ENCODE peak calls at places on chromosome 16, in seven cellular contexts. N is mammary epithelial cell, T is BJ, P is tibial artery, E is transverse colon, V is breast epithelium, D is lung. S is an unnamed sample. For H3K27me3, the result is how much of the 10 kb centered on the place peaks cover.

GRCh38 chr16:24206926-24207325 is 49.2 kb upstream of the CACNG3 start:
- DNase-seq in D (no peak), P (no peak), N (no peak), E (no peak), V (no peak), T (no peak), S (no peak)

GRCh38 chr16:54374136-54374535 is 87.5 kb upstream of the IRX3 start:
- DNase-seq in N (no peak), T (no peak), D (no peak), E (no peak), P (no peak), V (no peak), S (no peak)

GRCh38 chr16:22670551-22670970 is 143.4 kb upstream of the HS3ST2 start:
- DNase-seq in T (no peak), V (no peak), N (no peak), E (no peak), P (no peak), D (no peak), S (peak)

GRCh38 chr16:85759631-85760419 is 8.9 kb upstream of the C16orf74 start:
- DNase-seq in V (no peak), N (peak), P (no peak), D (no peak), E (peak), T (no peak), S (no peak)

GRCh38 chr16:84423416-84423837 is 55.1 kb downstream of the ATP2C2 start:
- DNase-seq in E (no peak), D (no peak), N (peak), T (no peak), V (no peak), P (no peak), S (peak)

GRCh38 chr16:4391635-4392381 is 20.2 kb downstream of the VASN start:
- DNase-seq in T (no peak), P (no peak), N (no peak), V (no peak), D (no peak), E (no peak), S (no peak)

GRCh38 chr16:25060920-25061319 is 45.8 kb upstream of the ARHGAP17 start:
- DNase-seq in V (no peak), D (no peak), T (no peak), P (no peak), E (no peak), N (no peak), S (no peak)

GRCh38 chr16:10617662-10618420 is 37.4 kb upstream of the EMP2 start:
- DNase-seq in T (no peak), E (no peak), V (no peak), P (no peak), D (no peak), N (peak), S (no peak)

GRCh38 chr16:4511441-4512082 is 27.0 kb downstream of the CDIP1 start:
- DNase-seq in V (no peak), E (peak), P (no peak), D (peak), N (peak), T (no peak), S (peak)

GRCh38 chr16:87418644-87419043 is 26.5 kb downstream of the MAP1LC3B start:
- DNase-seq in E (no peak), P (no peak), N (no peak), T (no peak), V (no peak), D (no peak), S (peak)

GRCh38 chr16:74738134-74738541 is 36.5 kb downstream of the FA2H start:
- DNase-seq in E (peak), D (no peak), N (no peak), T (no peak), V (no peak), P (no peak), S (no peak)

GRCh38 chr16:25340973-25341372 is 83.3 kb upstream of the ZKSCAN2 start:
- DNase-seq in E (no peak), N (no peak), V (no peak), D (no peak), P (no peak), T (no peak), S (no peak)

GRCh38 chr16:12539185-12539929 is 264.3 kb downstream of the CPPED1 start:
- DNase-seq in E (peak), D (no peak), P (no peak), V (no peak), T (peak), N (peak), S (no peak)

GRCh38 chr16:57957396-57958392 is 13.2 kb downstream of the CNGB1 start:
- DNase-seq in V (no peak), E (no peak), D (no peak), T (no peak), P (no peak), N (no peak), S (no peak)

GRCh38 chr16:56807011-56807675 is 57.9 kb upstream of the SLC12A3 start:
- DNase-seq in V (no peak), E (no peak), D (no peak), P (no peak), N (no peak), T (peak), S (peak)

GRCh38 chr16:57882206-57882605 is 79.9 kb upstream of the KIFC3 start:
- DNase-seq in P (no peak), E (no peak), V (no peak), T (no peak), N (no peak), D (no peak), S (no peak)

GRCh38 chr16:11972128-11972527 is 4.4 kb upstream of the SNX29 start:
- DNase-seq in N (no peak), P (no peak), V (no peak), T (no peak), D (no peak), E (no peak), S (no peak)

GRCh38 chr16:76653390-76654026 is 376.3 kb downstream of the CNTNAP4 start:
- DNase-seq in E (no peak), V (no peak), N (peak), P (no peak), T (no peak), D (no peak), S (peak)

GRCh38 chr16:7025616-7026190 is 306.9 kb upstream of the RBFOX1 start:
- DNase-seq in T (no peak), E (peak), P (peak), N (no peak), V (peak), D (peak), S (peak)

GRCh38 chr16:14284930-14285541 is 213.9 kb downstream of the MRTFB start:
- DNase-seq in V (no peak), N (no peak), P (peak), D (no peak), E (peak), T (no peak), S (peak)

GRCh38 chr16:24838554-24839266 is 7.1 kb upstream of the SLC5A11 start:
- DNase-seq in P (peak), T (no peak), N (peak), E (peak), D (no peak), V (no peak), S (no peak)

GRCh38 chr16:57883953-57884654 is 81.8 kb upstream of the KIFC3 start:
- DNase-seq in V (no peak), P (no peak), D (no peak), E (no peak), T (no peak), N (no peak), S (no peak)

GRCh38 chr16:3198334-3199072 is 10.5 kb downstream of the OR1F1 start:
- DNase-seq in D (no peak), E (no peak), P (no peak), V (no peak), T (no peak), N (no peak), S (no peak)

GRCh38 chr16:22739077-22739476 is 74.9 kb upstream of the HS3ST2 start:
- DNase-seq in V (no peak), N (no peak), D (no peak), P (no peak), E (no peak), T (no peak), S (no peak)

GRCh38 chr16:87635541-87636049 is 33.3 kb downstream of the JPH3 start:
- DNase-seq in P (no peak), V (no peak), D (peak), N (peak), E (peak), T (no peak), S (peak)

GRCh38 chr16:84228321-84228838 is 11.4 kb downstream of the KCNG4 start:
- DNase-seq in V (no peak), P (peak), N (peak), E (peak), D (peak), T (peak), S (no peak)

GRCh38 chr16:56609463-56609921 is 1.1 kb downstream of the MT2A start:
- DNase-seq in E (peak), P (peak), V (no peak), N (peak), D (peak), T (no peak), S (no peak)

GRCh38 chr16:84983308-84983707 is 28.0 kb downstream of the ZDHHC7 start:
- DNase-seq in P (peak), N (no peak), D (peak), T (no peak), E (no peak), V (no peak), S (no peak)

GRCh38 chr16:83338941-83339340 is 468.8 kb upstream of the HSBP1 start:
- DNase-seq in T (no peak), E (no peak), N (no peak), D (no peak), P (no peak), V (no peak), S (no peak)

GRCh38 chr16:75096730-75097129 is 19.9 kb downstream of the LDHD start:
- DNase-seq in D (peak), E (peak), V (no peak), N (peak), T (no peak), P (no peak), S (peak)

GRCh38 chr16:75341934-75342811 is 90.7 kb upstream of the BCAR1 start:
- DNase-seq in P (no peak), N (peak), D (no peak), E (peak), V (no peak), T (peak), S (peak)

GRCh38 chr16:78122774-78123315 is 23.4 kb downstream of the WWOX start:
- DNase-seq in D (no peak), N (peak), T (no peak), P (no peak), V (no peak), E (no peak), S (peak)

GRCh38 chr16:19393226-19394074 is 24.2 kb upstream of the TMC5 start:
- DNase-seq in T (no peak), P (no peak), V (no peak), D (peak), E (peak), N (peak), S (peak)
- H3K27me3 ChIP-seq in T (under half), P (under half), V (under half), D (under half), E (under half), N (under half), S (under half)

GRCh38 chr16:75580-76501 is 2.2 kb upstream of the MPG start:
- DNase-seq in P (peak), N (no peak), E (peak), T (no peak), V (peak), D (peak), S (peak)

GRCh38 chr16:78444-79145 is 570 bp downstream of the MPG start:
- DNase-seq in D (no peak), V (no peak), E (no peak), P (no peak), N (no peak), T (no peak), S (no peak)

GRCh38 chr16:77807-78443 is at the start of gene MPG:
- DNase-seq in D (peak), V (peak), P (peak), E (peak), T (no peak), N (peak), S (peak)

GRCh38 chr16:77273-77806 is 685 bp upstream of the MPG start:
- DNase-seq in T (no peak), D (peak), V (no peak), P (no peak), N (no peak), E (peak), S (peak)

GRCh38 chr16:76535-77272 is 1.3 kb upstream of the MPG start:
- DNase-seq in D (peak), V (no peak), T (no peak), N (peak), E (peak), P (peak), S (no peak)
- H3K4me3 ChIP-seq in D (peak), V (peak), T (peak), N (peak), E (no peak), P (peak), S (peak)

DNA sequence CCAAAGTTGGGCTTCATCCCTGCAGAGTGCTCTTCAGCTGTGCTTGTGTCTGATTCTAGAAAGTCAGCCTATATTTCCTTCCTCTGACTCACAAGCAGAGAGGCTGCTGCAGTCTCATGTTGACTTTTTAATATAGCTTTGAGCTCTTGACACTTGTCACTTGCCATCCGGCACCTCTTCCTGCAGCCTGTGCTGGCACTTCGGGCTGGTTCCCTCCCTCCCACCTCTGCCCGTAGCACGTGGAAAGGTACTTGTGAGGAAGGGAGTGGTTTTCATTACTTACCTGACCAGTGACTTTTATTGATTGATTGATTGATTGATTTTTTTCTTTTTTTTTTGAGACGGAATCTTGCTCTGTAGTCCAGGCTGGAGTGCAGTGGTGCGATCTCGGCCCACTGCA is 19.0 kb upstream of the JPT2 start:
- DNase-seq in V (no peak), D (no peak), T (no peak), E (no peak), P (no peak), N (no peak), S (no peak)
- TF ChIP-seq CTCF in V (no peak), D (no peak), T (no peak), E (no peak), P (no peak), N (no peak), S (no peak)

GRCh38 chr16:49020436-49020835 is 261.2 kb downstream of the CBLN1 start:
- DNase-seq in T (no peak), V (no peak), N (no peak), E (no peak), D (no peak), P (no peak), S (no peak)

GRCh38 chr16:49021136-49021535 is 260.5 kb downstream of the CBLN1 start:
- DNase-seq in T (peak), N (peak), E (no peak), P (no peak), D (no peak), V (no peak), S (no peak)

GRCh38 chr16:49024016-49024415 is 257.6 kb downstream of the CBLN1 start:
- DNase-seq in E (no peak), P (no peak), D (no peak), N (no peak), T (no peak), V (no peak), S (no peak)

GRCh38 chr16:49023095-49023494 is 258.5 kb downstream of the CBLN1 start:
- DNase-seq in V (no peak), D (no peak), P (no peak), E (no peak), N (peak), T (no peak), S (no peak)

GRCh38 chr16:49022351-49022963 is 259.2 kb downstream of the CBLN1 start:
- DNase-seq in V (no peak), E (no peak), D (no peak), T (no peak), P (no peak), N (peak), S (no peak)
- H3K27me3 ChIP-seq in V (under half), E (under half), D (under half), T (under half), P (under half), N (under half), S (under half)

DNA sequence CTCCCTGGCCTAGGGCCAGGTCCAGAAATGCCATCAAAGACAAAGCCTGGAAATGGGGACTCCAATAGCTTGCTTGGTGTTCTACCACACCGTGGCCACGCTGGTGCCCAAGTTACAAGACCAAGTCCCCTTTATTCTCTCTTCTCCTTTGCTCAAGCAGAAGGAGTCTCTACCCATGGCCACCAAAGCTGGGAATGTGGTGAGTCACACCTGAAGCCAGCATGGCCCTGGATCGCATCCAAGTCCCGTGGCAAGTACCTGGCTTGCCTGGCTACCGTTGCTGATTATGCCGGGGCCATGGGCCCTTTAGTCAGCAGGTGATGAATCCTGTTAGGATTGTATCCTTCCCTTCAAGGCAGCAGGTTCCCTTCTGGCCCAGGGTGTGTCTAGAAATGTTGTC is 260.0 kb downstream of the HAPSTR1 start:
- DNase-seq in T (no peak), N (no peak), D (no peak), P (no peak), E (peak), V (no peak), S (no peak)
- H3K4me3 ChIP-seq in T (no peak), N (no peak), D (no peak), P (no peak), E (no peak), V (no peak), S (no peak)

GRCh38 chr16:89357055-89357454 is 133.3 kb downstream of the ANKRD11 start:
- DNase-seq in E (no peak), V (no peak), P (no peak), T (no peak), D (no peak), N (peak), S (peak)
- TF ChIP-seq CTCF in E (no peak), V (no peak), P (no peak), T (no peak), D (no peak), N (peak), S (peak)

GRCh38 chr16:52577130-52577706 is 30.3 kb upstream of the TOX3 start:
- DNase-seq in N (no peak), P (no peak), T (no peak), E (no peak), D (no peak), V (no peak), S (no peak)
- H3K27me3 ChIP-seq in N (under half), P (under half), T (under half), E (under half), D (under half), V (under half), S (under half)

GRCh38 chr16:67987460-67988160 is 7.3 kb upstream of the DPEP3 start:
- DNase-seq in N (peak), E (no peak), D (no peak), P (no peak), T (no peak), V (no peak), S (no peak)
- H3K4me3 ChIP-seq in N (no peak), E (no peak), D (no peak), P (no peak), T (no peak), V (no peak), S (no peak)

GRCh38 chr16:80723091-80723490 is 81.3 kb downstream of the CDYL2 start:
- DNase-seq in E (no peak), N (no peak), V (no peak), P (no peak), D (no peak), T (no peak), S (no peak)
- TF ChIP-seq CTCF in E (no peak), N (no peak), V (no peak), P (no peak), D (no peak), T (no peak), S (no peak)

S was measured in Caco-2.